ENCODE peak calls at places on chromosomes 12 and 14, in four cellular contexts. Y, Q, B and X are unnamed samples. For H3K4me1, the result is how much of the 10 kb centered on the place peaks cover.

GRCh38 chr14:105015905-105016304 is 5.0 kb downstream of the CDCA4 start:
- DNase-seq in Y (no peak), Q (no peak), B (no peak), X (no peak)

GRCh38 chr14:89407856-89408255 is 9.2 kb downstream of the FOXN3 start:
- DNase-seq in Y (no peak), Q (no peak), B (no peak), X (no peak)

GRCh38 chr12:42234970-42235369 is 3.1 kb downstream of the YAF2 start:
- DNase-seq in Q (no peak), B (no peak), Y (peak), X (no peak)

GRCh38 chr14:77140343-77140936 is 1.2 kb downstream of the ZDHHC22 start:
- DNase-seq in B (no peak), Y (no peak), Q (no peak), X (no peak)

GRCh38 chr14:69763761-69764510 is 3.0 kb upstream of the SRSF5 start:
- DNase-seq in Q (no peak), Y (no peak), B (no peak), X (no peak)

GRCh38 chr14:104775073-104775489 is 20.5 kb downstream of the AKT1 start:
- DNase-seq in Q (no peak), Y (no peak), B (no peak), X (no peak)

GRCh38 chr12:96261557-96261956 is 67.4 kb downstream of the ELK3 start:
- DNase-seq in Q (no peak), B (no peak), Y (no peak), X (no peak)

GRCh38 chr14:70677324-70677723 is 35.6 kb downstream of the TTC9 start:
- DNase-seq in Y (no peak), Q (no peak), B (no peak), X (no peak)

GRCh38 chr14:63857467-63858030 is 4.7 kb downstream of the SYNE2 start:
- DNase-seq in Y (no peak), B (no peak), Q (no peak), X (no peak)

GRCh38 chr14:66099931-66100330 is 386.2 kb upstream of the CCDC196 start:
- DNase-seq in Q (no peak), B (no peak), Y (no peak), X (no peak)

GRCh38 chr12:49094104-49094948 is at the start of gene DHH:
- DNase-seq in Y (peak), B (peak), Q (no peak), X (peak)

GRCh38 chr12:71135812-71136176 is 22.0 kb downstream of the TSPAN8 start:
- DNase-seq in B (no peak), Q (no peak), Y (no peak), X (no peak)

GRCh38 chr14:35402323-35403084 is 2.0 kb downstream of the NFKBIA start:
- DNase-seq in Y (peak), Q (no peak), B (no peak), X (no peak)

GRCh38 chr14:35401853-35402252 is 2.7 kb downstream of the NFKBIA start:
- DNase-seq in Y (peak), B (no peak), Q (no peak), X (peak)

GRCh38 chr14:35400707-35401421 is 3.7 kb downstream of the NFKBIA start:
- DNase-seq in B (no peak), Q (no peak), Y (no peak), X (no peak)

GRCh38 chr14:35403085-35403396 is 1.5 kb downstream of the NFKBIA start:
- DNase-seq in Y (peak), B (peak), Q (no peak), X (peak)

GRCh38 chr14:35401422-35401729 is 3.2 kb downstream of the NFKBIA start:
- DNase-seq in Q (no peak), Y (no peak), B (no peak), X (no peak)
- H3K4me3 ChIP-seq in Q (no peak), Y (peak), B (peak), X (peak)

GRCh38 chr14:92652413-92653151 is 95.8 kb downstream of the LGMN start:
- DNase-seq in Q (no peak), Y (no peak), B (no peak), X (no peak)
- H3K4me1 ChIP-seq in Q (under half), Y (under half), B (under half), X (under half)

GRCh38 chr12:47985596-47986265 is 18.5 kb downstream of the COL2A1 start:
- DNase-seq in B (no peak), Y (no peak), Q (no peak), X (no peak)
- H3K4me3 ChIP-seq in B (no peak), Y (no peak), Q (no peak), X (no peak)

GRCh38 chr14:93974833-93975232 is 1.5 kb downstream of the ASB2 start:
- DNase-seq in Q (no peak), Y (no peak), B (peak), X (no peak)
- H3K4me1 ChIP-seq in Q (under half), Y (under half), B (under half), X (under half)

GRCh38 chr14:88323520-88324199 is 591 bp upstream of the KCNK10 start:
- DNase-seq in Y (no peak), B (peak), Q (no peak), X (no peak)
- H3K4me3 ChIP-seq in Y (no peak), B (peak), Q (peak), X (peak)

DNA sequence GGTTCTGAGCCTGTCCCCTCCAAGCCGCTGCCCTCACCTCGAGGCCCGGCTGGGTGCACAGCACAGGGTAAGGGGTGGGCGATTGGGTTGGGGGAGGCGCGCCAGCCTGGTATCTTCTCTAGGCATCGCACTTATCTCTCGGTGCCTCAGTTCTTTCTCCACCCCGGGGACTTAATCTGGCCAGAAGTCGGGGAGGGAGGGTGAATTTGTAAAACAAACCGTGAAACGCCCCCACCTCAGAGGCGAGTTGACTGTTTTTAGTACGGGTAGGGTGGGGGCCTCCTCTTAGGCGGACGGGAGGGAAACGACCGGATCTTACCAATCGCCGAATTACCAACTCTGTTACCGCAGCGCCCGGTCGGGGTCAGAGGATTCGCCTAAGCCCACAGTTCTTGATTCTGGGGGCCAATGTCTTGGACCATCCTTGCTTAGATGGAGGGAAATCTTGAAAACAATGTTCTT is 1.4 kb upstream of the TBX3 start:
- DNase-seq in B (no peak), Q (no peak), Y (no peak), X (no peak)
- H3K4me1 ChIP-seq in B (under half), Q (under half), Y (under half), X (under half)

DNA sequence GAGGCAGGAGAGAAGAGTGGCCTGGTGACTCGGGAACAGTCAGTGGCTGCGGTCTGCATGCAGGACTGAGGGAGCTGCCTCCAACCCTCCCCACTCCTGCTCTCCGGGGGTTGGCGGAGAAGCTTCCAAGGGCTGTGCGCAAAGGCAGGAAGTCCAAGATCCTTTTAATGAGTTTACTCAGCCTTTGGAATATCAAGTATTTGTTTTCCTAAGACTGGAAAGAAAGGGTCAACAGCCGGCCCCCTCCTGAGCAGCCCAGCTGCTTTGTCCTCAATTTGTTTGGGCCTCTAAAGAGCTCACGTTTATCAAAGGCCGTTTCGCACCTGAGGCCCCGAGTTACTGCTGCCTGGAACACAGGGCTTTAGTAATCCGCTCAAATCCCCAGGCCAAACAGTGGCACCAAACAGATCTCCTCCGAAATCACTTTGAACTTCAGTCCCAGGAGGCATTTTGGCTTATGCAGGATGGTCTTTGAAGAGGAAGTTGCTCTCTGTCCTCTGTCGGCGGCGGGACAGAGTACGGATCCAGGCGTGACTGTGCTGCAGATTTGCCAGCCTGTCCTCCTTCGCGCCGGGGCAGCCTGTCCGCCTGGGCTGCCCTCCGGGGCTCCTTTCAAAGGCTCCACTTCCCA is 117.2 kb upstream of the FZD10 start:
- DNase-seq in Y (no peak), B (no peak), Q (peak), X (no peak)
- H3K4me3 ChIP-seq in Y (no peak), B (no peak), Q (no peak), X (no peak)

DNA sequence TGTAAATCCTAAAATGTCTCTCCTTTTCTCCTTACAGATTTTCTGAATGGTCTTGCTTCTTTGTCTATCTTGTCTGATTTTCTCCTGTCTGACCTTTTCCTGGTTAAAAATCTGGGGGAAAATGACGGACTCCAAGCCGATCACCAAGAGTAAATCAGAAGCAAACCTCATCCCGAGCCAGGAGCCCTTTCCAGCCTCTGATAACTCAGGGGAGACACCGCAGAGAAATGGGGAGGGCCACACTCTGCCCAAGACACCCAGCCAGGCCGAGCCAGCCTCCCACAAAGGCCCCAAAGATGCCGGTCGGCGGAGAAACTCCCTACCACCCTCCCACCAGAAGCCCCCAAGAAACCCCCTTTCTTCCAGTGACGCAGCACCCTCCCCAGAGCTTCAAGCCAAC is 23.0 kb downstream of the ACACB start:
- DNase-seq in Y (no peak), Q (no peak), B (no peak), X (no peak)
- H3K4me1 ChIP-seq in Y (under half), Q (under half), B (under half), X (under half)

GRCh38 chr14:97975960-97976359 is 1178.8 kb downstream of the VRK1 start:
- DNase-seq in B (no peak), Q (no peak), Y (no peak), X (no peak)
- H3K4me3 ChIP-seq in B (no peak), Q (no peak), Y (no peak), X (no peak)